ENCODE peak calls at places on chromosomes 3 and 15, in eight cellular contexts. One of them, this sample, is unnamed.

GRCh38 chr3:114231616-114232015 is 5.8 kb downstream of the ZNF80 start:
- DNase-seq in KG1: no peak
- DNase-seq in GM04504: no peak
- DNase-seq in aorta: no peak
- DNase-seq in AG09309: no peak
- DNase-seq in head of caudate nucleus: no peak
- DNase-seq in activated CD4-positive, alpha-beta T cell treated with anti-CD3 and anti-CD28 coated beads for 48 hours: peak; percentile 32
- DNase-seq in A673: no peak
- DNase-seq in this sample: no peak

GRCh38 chr15:42273900-42274692 is 863 bp upstream of the TMEM87A start:
- DNase-seq in aorta: peak; percentile 76
- DNase-seq in KG1: peak; percentile 66
- DNase-seq in activated CD4-positive, alpha-beta T cell treated with anti-CD3 and anti-CD28 coated beads for 48 hours: peak; percentile 78
- DNase-seq in head of caudate nucleus: peak; percentile 61
- DNase-seq in AG09309: no peak
- DNase-seq in GM04504: peak; percentile 77
- DNase-seq in A673: peak; percentile 61
- DNase-seq in this sample: no peak

GRCh38 chr3:30770387-30770786 is 124.1 kb downstream of the GADL1 start:
- DNase-seq in GM04504: peak; percentile 78
- DNase-seq in head of caudate nucleus: peak; percentile 34
- DNase-seq in aorta: peak; percentile 63
- DNase-seq in AG09309: peak; percentile 59
- DNase-seq in A673: no peak
- DNase-seq in KG1: no peak
- DNase-seq in activated CD4-positive, alpha-beta T cell treated with anti-CD3 and anti-CD28 coated beads for 48 hours: no peak
- DNase-seq in this sample: peak; percentile 68

GRCh38 chr15:88299502-88299901 is 43.0 kb upstream of the NTRK3 start:
- DNase-seq in aorta: no peak
- DNase-seq in AG09309: no peak
- DNase-seq in GM04504: no peak
- DNase-seq in A673: no peak
- DNase-seq in KG1: no peak
- DNase-seq in head of caudate nucleus: no peak
- DNase-seq in activated CD4-positive, alpha-beta T cell treated with anti-CD3 and anti-CD28 coated beads for 48 hours: no peak
- DNase-seq in this sample: no peak

GRCh38 chr15:57038040-57038439 is 119.6 kb downstream of the TCF12 start:
- DNase-seq in activated CD4-positive, alpha-beta T cell treated with anti-CD3 and anti-CD28 coated beads for 48 hours: no peak
- DNase-seq in AG09309: no peak
- DNase-seq in A673: no peak
- DNase-seq in aorta: no peak
- DNase-seq in KG1: no peak
- DNase-seq in GM04504: no peak
- DNase-seq in head of caudate nucleus: no peak
- DNase-seq in this sample: no peak

GRCh38 chr3:69094467-69095205 is 9.9 kb downstream of the ARL6IP5 start:
- DNase-seq in KG1: peak; percentile 46
- DNase-seq in activated CD4-positive, alpha-beta T cell treated with anti-CD3 and anti-CD28 coated beads for 48 hours: peak; percentile 30
- DNase-seq in aorta: no peak
- DNase-seq in AG09309: no peak
- DNase-seq in head of caudate nucleus: no peak
- DNase-seq in A673: no peak
- DNase-seq in GM04504: no peak
- DNase-seq in this sample: peak; percentile 70

GRCh38 chr3:167913218-167913902 is 177.8 kb downstream of the SERPINI1 start:
- DNase-seq in aorta: no peak
- DNase-seq in A673: peak; percentile 29
- DNase-seq in activated CD4-positive, alpha-beta T cell treated with anti-CD3 and anti-CD28 coated beads for 48 hours: peak; percentile 9
- DNase-seq in head of caudate nucleus: no peak
- DNase-seq in KG1: no peak
- DNase-seq in GM04504: no peak
- DNase-seq in AG09309: peak; percentile 13
- DNase-seq in this sample: peak; percentile 20

GRCh38 chr15:82137261-82137660 is 91.4 kb upstream of the MEX3B start:
- DNase-seq in activated CD4-positive, alpha-beta T cell treated with anti-CD3 and anti-CD28 coated beads for 48 hours: no peak
- DNase-seq in A673: no peak
- DNase-seq in GM04504: no peak
- DNase-seq in KG1: no peak
- DNase-seq in head of caudate nucleus: no peak
- DNase-seq in AG09309: no peak
- DNase-seq in aorta: no peak
- DNase-seq in this sample: no peak

GRCh38 chr15:41546846-41547786 is 3.1 kb upstream of the RPAP1 start:
- DNase-seq in GM04504: peak; percentile 38
- DNase-seq in head of caudate nucleus: peak; percentile 64
- DNase-seq in A673: peak; percentile 39
- DNase-seq in KG1: no peak
- DNase-seq in AG09309: no peak
- DNase-seq in aorta: no peak
- DNase-seq in activated CD4-positive, alpha-beta T cell treated with anti-CD3 and anti-CD28 coated beads for 48 hours: no peak
- DNase-seq in this sample: no peak

This sample was measured in astrocyte of the cerebellum.